ENCODE peak calls at places on chromosomes 4 and X, in nine cellular contexts. S, M, H, A, G, P, D, X and W are unnamed samples.

GRCh38 chr4:101846550-101846949 is 56.0 kb downstream of the BANK1 start:
- DNase-seq in A (no peak), P (no peak), H (no peak), M (no peak), S (no peak), X (no peak), D (no peak), G (no peak), W (peak)

GRCh38 chr4:156194896-156195295 is 241.2 kb upstream of the CTSO start:
- DNase-seq in P (no peak), D (peak), X (no peak), S (no peak), G (no peak), A (no peak), M (no peak), H (no peak), W (no peak)

GRCh38 chr4:71456841-71457240 is 118.0 kb downstream of the SLC4A4 start:
- DNase-seq in X (peak), A (no peak), S (no peak), H (no peak), M (no peak), P (no peak), D (peak), G (no peak), W (peak)

GRCh38 chr4:24477919-24478318 is 106.4 kb downstream of the DHX15 start:
- DNase-seq in M (peak), H (no peak), D (peak), X (peak), S (no peak), P (no peak), G (no peak), A (no peak), W (peak)

GRCh38 chrX:617891-618290 is 12.7 kb upstream of the SHOX start:
- DNase-seq in S (no peak), P (no peak), G (no peak), A (no peak), X (no peak), D (no peak), M (no peak), H (no peak), W (no peak)

GRCh38 chr4:185016101-185016940 is 2.0 kb upstream of the HELT start:
- DNase-seq in H (no peak), G (no peak), P (no peak), D (no peak), A (no peak), S (peak), M (no peak), X (no peak), W (no peak)

GRCh38 chr4:41507292-41507933 is 30.5 kb upstream of the LIMCH1 start:
- DNase-seq in A (no peak), S (no peak), G (no peak), P (no peak), D (no peak), H (no peak), M (no peak), X (no peak), W (peak)

GRCh38 chrX:130196453-130196852 is 24.7 kb downstream of the RAB33A start:
- DNase-seq in H (no peak), P (no peak), X (no peak), G (no peak), S (no peak), D (peak), M (no peak), A (no peak), W (no peak)

GRCh38 chr4:160026720-160027119 is 923.8 kb downstream of the RAPGEF2 start:
- DNase-seq in A (no peak), H (no peak), S (no peak), P (no peak), X (no peak), D (no peak), G (no peak), M (no peak), W (no peak)

GRCh38 chrX:119989905-119990408 is 46.4 kb upstream of the NKAP start:
- DNase-seq in X (no peak), D (no peak), A (no peak), P (no peak), H (no peak), S (no peak), M (no peak), G (no peak), W (no peak)

GRCh38 chr4:61294001-61294400 is 93.9 kb downstream of the ADGRL3 start:
- DNase-seq in H (no peak), M (no peak), A (no peak), G (no peak), D (no peak), S (no peak), P (no peak), X (no peak), W (no peak)

GRCh38 chrX:37746951-37747350 is 32.9 kb upstream of the CYBB start:
- DNase-seq in S (no peak), G (no peak), D (no peak), M (no peak), X (no peak), H (no peak), A (no peak), P (no peak), W (no peak)

GRCh38 chr4:106370214-106370613 is 1.6 kb upstream of the GIMD1 start:
- DNase-seq in S (no peak), M (no peak), P (no peak), D (no peak), G (no peak), A (no peak), H (no peak), X (no peak), W (no peak)

GRCh38 chrX:152641996-152642395 is 4.3 kb downstream of the GABRQ start:
- DNase-seq in D (peak), X (peak), M (peak), H (peak), S (peak), P (no peak), A (no peak), G (peak), W (no peak)

GRCh38 chr4:152534541-152535231 is 1.2 kb downstream of the FBXW7 start:
- DNase-seq in S (peak), A (no peak), D (peak), X (no peak), G (no peak), H (peak), M (peak), P (peak), W (no peak)

GRCh38 chr4:4472344-4472958 is 69.4 kb downstream of the STX18 start:
- DNase-seq in A (no peak), D (no peak), H (no peak), S (no peak), P (no peak), X (peak), G (no peak), M (no peak), W (no peak)

GRCh38 chrX:153669174-153669890 is 4.3 kb downstream of the PNCK start:
- DNase-seq in S (peak), M (peak), A (peak), X (no peak), H (peak), D (peak), P (peak), G (no peak), W (no peak)